ENCODE peak calls at places on chromosomes 1 and 21, in five cellular contexts. One of them, this sample, is unnamed.

GRCh38 chr1:63866085-63866484 is 92.3 kb downstream of the ROR1 start:
- DNase-seq in endothelial cell of umbilical vein: no peak
- DNase-seq in fibroblast of lung: no peak
- DNase-seq in IMR-90: no peak
- DNase-seq in astrocyte: peak; percentile 39
- DNase-seq in this sample: no peak

GRCh38 chr1:153498746-153499145 is 37.0 kb downstream of the S100A6 start:
- DNase-seq in endothelial cell of umbilical vein: no peak
- DNase-seq in fibroblast of lung: peak; percentile 60
- DNase-seq in IMR-90: no peak
- DNase-seq in astrocyte: no peak
- DNase-seq in this sample: no peak

GRCh38 chr1:203507227-203507626 is 13.3 kb downstream of the OPTC start:
- DNase-seq in endothelial cell of umbilical vein: no peak
- DNase-seq in fibroblast of lung: peak; percentile 38
- DNase-seq in IMR-90: peak; percentile 16
- DNase-seq in astrocyte: no peak
- DNase-seq in this sample: no peak

GRCh38 chr1:8598060-8598724 is 219.2 kb downstream of the RERE start:
- DNase-seq in endothelial cell of umbilical vein: peak; percentile 76
- DNase-seq in fibroblast of lung: peak; percentile 77
- DNase-seq in IMR-90: peak; percentile 78
- DNase-seq in astrocyte: peak; percentile 31
- DNase-seq in this sample: no peak

GRCh38 chr1:225820522-225821120 is 10.7 kb downstream of the EPHX1 start:
- DNase-seq in endothelial cell of umbilical vein: no peak
- DNase-seq in fibroblast of lung: peak; percentile 54
- DNase-seq in IMR-90: no peak
- DNase-seq in astrocyte: no peak
- DNase-seq in this sample: peak; percentile 64

GRCh38 chr1:219792337-219793021 is 135.9 kb downstream of the SLC30A10 start:
- DNase-seq in endothelial cell of umbilical vein: no peak
- DNase-seq in fibroblast of lung: peak; percentile 50
- DNase-seq in IMR-90: peak; percentile 75
- DNase-seq in astrocyte: peak; percentile 87
- DNase-seq in this sample: no peak

GRCh38 chr1:14190508-14190907 is 408.0 kb upstream of the KAZN start:
- DNase-seq in endothelial cell of umbilical vein: no peak
- DNase-seq in fibroblast of lung: no peak
- DNase-seq in IMR-90: no peak
- DNase-seq in astrocyte: peak; percentile 53
- DNase-seq in this sample: peak; percentile 69

GRCh38 chr1:12460911-12461621 is 156.9 kb downstream of the DHRS3 start:
- DNase-seq in endothelial cell of umbilical vein: peak; percentile 97
- DNase-seq in fibroblast of lung: peak; percentile 90
- DNase-seq in IMR-90: peak; percentile 86
- DNase-seq in astrocyte: peak; percentile 86
- DNase-seq in this sample: no peak

GRCh38 chr1:80217377-80217986 is 1211.0 kb upstream of the ADGRL4 start:
- DNase-seq in endothelial cell of umbilical vein: peak; percentile 48
- DNase-seq in fibroblast of lung: peak; percentile 92
- DNase-seq in IMR-90: peak; percentile 71
- DNase-seq in astrocyte: peak; percentile 42
- DNase-seq in this sample: peak; percentile 73

GRCh38 chr1:162319510-162320160 is 57.0 kb downstream of the SPATA46 start:
- DNase-seq in endothelial cell of umbilical vein: no peak
- DNase-seq in fibroblast of lung: no peak
- DNase-seq in IMR-90: peak; percentile 16
- DNase-seq in astrocyte: peak; percentile 81
- DNase-seq in this sample: peak; percentile 2

GRCh38 chr1:232568906-232569305 is 61.0 kb downstream of the SIPA1L2 start:
- DNase-seq in endothelial cell of umbilical vein: no peak
- DNase-seq in fibroblast of lung: peak; percentile 6
- DNase-seq in IMR-90: no peak
- DNase-seq in astrocyte: no peak
- DNase-seq in this sample: no peak

GRCh38 chr1:183956559-183957188 is 80.9 kb downstream of the COLGALT2 start:
- DNase-seq in endothelial cell of umbilical vein: peak; percentile 79
- DNase-seq in fibroblast of lung: peak; percentile 72
- DNase-seq in IMR-90: peak; percentile 87
- DNase-seq in astrocyte: peak; percentile 85
- DNase-seq in this sample: peak; percentile 64

GRCh38 chr1:219310181-219310728 is 136.6 kb downstream of the LYPLAL1 start:
- DNase-seq in endothelial cell of umbilical vein: peak; percentile 55
- DNase-seq in fibroblast of lung: no peak
- DNase-seq in IMR-90: no peak
- DNase-seq in astrocyte: peak; percentile 70
- DNase-seq in this sample: peak; percentile 22

GRCh38 chr1:81304187-81304586 is 496.5 kb upstream of the ADGRL2 start:
- DNase-seq in endothelial cell of umbilical vein: no peak
- DNase-seq in fibroblast of lung: peak; percentile 40
- DNase-seq in IMR-90: peak; percentile 51
- DNase-seq in astrocyte: peak; percentile 43
- DNase-seq in this sample: peak; percentile 79

GRCh38 chr21:38811257-38811656 is 5.5 kb downstream of the ETS2 start:
- DNase-seq in endothelial cell of umbilical vein: peak; percentile 87
- DNase-seq in fibroblast of lung: peak; percentile 89
- DNase-seq in IMR-90: peak; percentile 95
- DNase-seq in astrocyte: peak; percentile 97
- DNase-seq in this sample: peak; percentile 99

GRCh38 chr1:204331847-204332487 is 27.8 kb downstream of the PLEKHA6 start:
- DNase-seq in endothelial cell of umbilical vein: no peak
- DNase-seq in fibroblast of lung: no peak
- DNase-seq in IMR-90: no peak
- DNase-seq in astrocyte: no peak
- DNase-seq in this sample: no peak

GRCh38 chr1:19690342-19690741 is 25.7 kb downstream of the HTR6 start:
- DNase-seq in endothelial cell of umbilical vein: no peak
- DNase-seq in fibroblast of lung: no peak
- DNase-seq in IMR-90: no peak
- DNase-seq in astrocyte: no peak
- DNase-seq in this sample: no peak

GRCh38 chr1:79497193-79497773 is 490.8 kb upstream of the ADGRL4 start:
- DNase-seq in endothelial cell of umbilical vein: peak; percentile 49
- DNase-seq in fibroblast of lung: peak; percentile 69
- DNase-seq in IMR-90: peak; percentile 47
- DNase-seq in astrocyte: peak; percentile 18
- DNase-seq in this sample: peak; percentile 66

GRCh38 chr1:211527006-211527405 is 35.0 kb upstream of the RD3 start:
- DNase-seq in endothelial cell of umbilical vein: no peak
- DNase-seq in fibroblast of lung: no peak
- DNase-seq in IMR-90: no peak
- DNase-seq in astrocyte: no peak
- DNase-seq in this sample: no peak

GRCh38 chr21:34926784-34927548 is 122.1 kb downstream of the RUNX1 start:
- DNase-seq in endothelial cell of umbilical vein: no peak
- DNase-seq in fibroblast of lung: no peak
- DNase-seq in IMR-90: peak; percentile 44
- DNase-seq in astrocyte: no peak
- DNase-seq in this sample: peak; percentile 50

GRCh38 chr21:45228171-45228641 is 59.5 kb downstream of the POFUT2 start:
- DNase-seq in endothelial cell of umbilical vein: peak; percentile 18
- DNase-seq in fibroblast of lung: peak; percentile 97
- DNase-seq in IMR-90: peak; percentile 99
- DNase-seq in astrocyte: peak; percentile 99
- DNase-seq in this sample: peak; percentile 95

GRCh38 chr1:241612533-241613505 is 27.4 kb downstream of the CHML start:
- DNase-seq in endothelial cell of umbilical vein: peak; percentile 73
- DNase-seq in fibroblast of lung: peak; percentile 95
- DNase-seq in IMR-90: peak; percentile 97
- DNase-seq in astrocyte: peak; percentile 92
- DNase-seq in this sample: peak; percentile 94

GRCh38 chr1:157984469-157984868 is 9.0 kb upstream of the KIRREL1 start:
- DNase-seq in endothelial cell of umbilical vein: no peak
- DNase-seq in fibroblast of lung: no peak
- DNase-seq in IMR-90: no peak
- DNase-seq in astrocyte: no peak
- DNase-seq in this sample: no peak

GRCh38 chr1:182617734-182618288 is 13.6 kb upstream of the RGS16 start:
- DNase-seq in endothelial cell of umbilical vein: no peak
- DNase-seq in fibroblast of lung: peak; percentile 32
- DNase-seq in IMR-90: peak; percentile 10
- DNase-seq in astrocyte: peak; percentile 52
- DNase-seq in this sample: no peak

GRCh38 chr1:59379028-59379728 is 82.3 kb downstream of the FGGY start:
- DNase-seq in endothelial cell of umbilical vein: no peak
- DNase-seq in fibroblast of lung: no peak
- DNase-seq in IMR-90: peak; percentile 58
- DNase-seq in astrocyte: no peak
- DNase-seq in this sample: peak; percentile 44

GRCh38 chr1:34711469-34711868 is 43.4 kb upstream of the GJB5 start:
- DNase-seq in endothelial cell of umbilical vein: no peak
- DNase-seq in fibroblast of lung: no peak
- DNase-seq in IMR-90: no peak
- DNase-seq in astrocyte: no peak
- DNase-seq in this sample: peak; percentile 9

GRCh38 chr21:26140185-26140584 is 30.4 kb downstream of the APP start:
- DNase-seq in endothelial cell of umbilical vein: peak; percentile 98
- DNase-seq in fibroblast of lung: peak; percentile 99
- DNase-seq in IMR-90: peak; percentile 99
- DNase-seq in astrocyte: peak; percentile 98
- DNase-seq in this sample: peak; percentile 98

GRCh38 chr21:15850645-15851044 is 120.9 kb downstream of the USP25 start:
- DNase-seq in endothelial cell of umbilical vein: peak; percentile 90
- DNase-seq in fibroblast of lung: peak; percentile 58
- DNase-seq in IMR-90: peak; percentile 72
- DNase-seq in astrocyte: peak; percentile 76
- DNase-seq in this sample: peak; percentile 78

GRCh38 chr1:100404816-100405215 is 52.5 kb downstream of the CDC14A start:
- DNase-seq in endothelial cell of umbilical vein: no peak
- DNase-seq in fibroblast of lung: no peak
- DNase-seq in IMR-90: peak; percentile 54
- DNase-seq in astrocyte: peak; percentile 25
- DNase-seq in this sample: peak; percentile 6

GRCh38 chr1:45403298-45404079 is 63.2 kb upstream of the MUTYH start:
- DNase-seq in endothelial cell of umbilical vein: no peak
- DNase-seq in fibroblast of lung: no peak
- DNase-seq in IMR-90: no peak
- DNase-seq in astrocyte: no peak
- DNase-seq in this sample: peak; percentile 10

GRCh38 chr1:207868252-207868768 is 42.6 kb downstream of the CD34 start:
- DNase-seq in endothelial cell of umbilical vein: peak; percentile 45
- DNase-seq in fibroblast of lung: peak; percentile 24
- DNase-seq in IMR-90: no peak
- DNase-seq in astrocyte: no peak
- DNase-seq in this sample: peak; percentile 70

GRCh38 chr1:100360790-100361232 is 8.5 kb downstream of the CDC14A start:
- DNase-seq in endothelial cell of umbilical vein: peak; percentile 75
- DNase-seq in fibroblast of lung: peak; percentile 31
- DNase-seq in IMR-90: peak; percentile 49
- DNase-seq in astrocyte: peak; percentile 67
- DNase-seq in this sample: no peak

GRCh38 chr21:15063821-15064575 is 802 bp downstream of the NRIP1 start:
- DNase-seq in endothelial cell of umbilical vein: no peak
- DNase-seq in fibroblast of lung: peak; percentile 37
- DNase-seq in IMR-90: no peak
- DNase-seq in astrocyte: peak; percentile 10
- DNase-seq in this sample: peak; percentile 48

GRCh38 chr1:73516458-73516857 is 681.5 kb downstream of the LRRIQ3 start:
- DNase-seq in endothelial cell of umbilical vein: no peak
- DNase-seq in fibroblast of lung: no peak
- DNase-seq in IMR-90: no peak
- DNase-seq in astrocyte: no peak
- DNase-seq in this sample: no peak
- H2AFZ ChIP-seq in endothelial cell of umbilical vein: no peak overlapping the region
- H2AFZ ChIP-seq in fibroblast of lung: no peak overlapping the region
- H2AFZ ChIP-seq in IMR-90: no peak overlapping the region
- H2AFZ ChIP-seq in astrocyte: no peak overlapping the region
- H2AFZ ChIP-seq in this sample: no peak overlapping the region

GRCh38 chr1:150186789-150187559 is 37.3 kb downstream of the PLEKHO1 start:
- DNase-seq in endothelial cell of umbilical vein: peak; percentile 40
- DNase-seq in fibroblast of lung: peak; percentile 55
- DNase-seq in IMR-90: peak; percentile 56
- DNase-seq in astrocyte: peak; percentile 78
- DNase-seq in this sample: peak; percentile 76
- H3K27ac ChIP-seq in endothelial cell of umbilical vein: no peak overlapping the region
- H3K27ac ChIP-seq in fibroblast of lung: peak overlapping the region; percentile 63
- H3K27ac ChIP-seq in IMR-90: peak overlapping the region; percentile 75
- H3K27ac ChIP-seq in astrocyte: peak overlapping the region; percentile 88
- H3K27ac ChIP-seq in this sample: peak overlapping the region; percentile 54

GRCh38 chr21:46643379-46644177 is 8.1 kb downstream of the PRMT2 start:
- DNase-seq in endothelial cell of umbilical vein: no peak
- DNase-seq in fibroblast of lung: no peak
- DNase-seq in IMR-90: no peak
- DNase-seq in astrocyte: no peak
- DNase-seq in this sample: no peak

GRCh38 chr21:46637952-46638746 is 2.7 kb downstream of the PRMT2 start:
- DNase-seq in endothelial cell of umbilical vein: peak; percentile 24
- DNase-seq in fibroblast of lung: no peak
- DNase-seq in IMR-90: no peak
- DNase-seq in astrocyte: no peak
- DNase-seq in this sample: peak; percentile 12

GRCh38 chr21:46639489-46640386 is 4.3 kb downstream of the PRMT2 start:
- DNase-seq in endothelial cell of umbilical vein: peak; percentile 62
- DNase-seq in fibroblast of lung: peak; percentile 49
- DNase-seq in IMR-90: peak; percentile 16
- DNase-seq in astrocyte: no peak
- DNase-seq in this sample: peak; percentile 58

GRCh38 chr21:46645840-46646239 is 10.4 kb downstream of the PRMT2 start:
- DNase-seq in endothelial cell of umbilical vein: no peak
- DNase-seq in fibroblast of lung: no peak
- DNase-seq in IMR-90: no peak
- DNase-seq in astrocyte: no peak
- DNase-seq in this sample: no peak

DNA sequence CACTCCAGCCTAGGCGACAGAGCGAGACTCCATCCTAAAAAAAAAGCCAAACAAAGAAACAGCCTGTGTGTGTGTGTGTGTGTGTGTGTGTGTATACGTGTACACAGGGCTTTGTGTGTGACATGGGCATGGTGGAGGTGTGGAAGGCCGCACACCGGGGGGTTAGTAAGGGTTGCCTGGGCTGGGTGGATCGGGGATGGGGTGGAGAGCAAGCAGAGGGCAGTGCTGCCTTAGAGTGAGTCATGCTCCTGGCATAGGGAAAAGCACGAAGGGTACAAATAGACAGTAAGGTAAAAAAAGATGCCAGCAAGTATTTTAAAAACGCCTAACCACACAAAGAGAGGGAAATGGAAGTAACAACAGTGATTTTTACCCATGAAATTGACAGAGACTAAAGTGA is 6.2 kb downstream of the PRMT2 start:
- DNase-seq in endothelial cell of umbilical vein: no peak
- DNase-seq in fibroblast of lung: no peak
- DNase-seq in IMR-90: no peak
- DNase-seq in astrocyte: no peak
- DNase-seq in this sample: no peak
- H3K4me1 ChIP-seq in endothelial cell of umbilical vein: peaks cover 22% of the 10 kb centered on the region
- H3K4me1 ChIP-seq in fibroblast of lung: peaks cover 4% of the 10 kb centered on the region
- H3K4me1 ChIP-seq in IMR-90: peaks cover 2% of the 10 kb centered on the region
- H3K4me1 ChIP-seq in astrocyte: peaks cover 18% of the 10 kb centered on the region
- H3K4me1 ChIP-seq in this sample: peaks cover 28% of the 10 kb centered on the region

DNA sequence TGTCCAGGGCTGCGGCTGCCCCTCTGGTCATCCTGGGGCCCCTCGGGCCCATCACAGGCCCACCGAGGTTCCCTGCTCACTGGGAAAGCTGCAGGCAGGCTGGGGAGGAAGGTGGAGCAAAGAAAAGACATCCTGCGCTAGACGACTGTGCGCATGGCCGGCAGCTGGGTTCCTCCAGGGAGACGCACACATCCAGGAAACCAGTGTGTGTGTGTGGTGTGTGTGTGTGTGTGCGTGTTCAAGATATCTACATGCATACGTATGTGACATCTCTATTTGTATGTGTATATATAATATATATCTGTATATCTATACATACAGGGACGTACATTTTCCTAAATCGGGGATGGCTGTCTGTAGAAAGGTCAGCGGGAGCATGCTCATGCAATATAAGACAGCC is 63.7 kb downstream of the ACOT7 start:
- DNase-seq in endothelial cell of umbilical vein: no peak
- DNase-seq in fibroblast of lung: peak; percentile 74
- DNase-seq in IMR-90: peak; percentile 63
- DNase-seq in astrocyte: peak; percentile 54
- DNase-seq in this sample: no peak
- H2AFZ ChIP-seq in endothelial cell of umbilical vein: no peak overlapping the region
- H2AFZ ChIP-seq in fibroblast of lung: no peak overlapping the region
- H2AFZ ChIP-seq in IMR-90: peak overlapping the region; percentile 81
- H2AFZ ChIP-seq in astrocyte: peak overlapping the region; percentile 48
- H2AFZ ChIP-seq in this sample: no peak overlapping the region

This sample was measured in PC-3.